ENCODE peak calls at places on chromosomes 13 and 19, in five cellular contexts. J, K, G, H and Y are unnamed samples.

GRCh38 chr13:25469179-25469545 is 97.4 kb downstream of the ATP8A2 start:
- DNase-seq in J (no peak), K (no peak), G (no peak), H (no peak), Y (no peak)

GRCh38 chr19:42132851-42133528 is 744 bp upstream of the POU2F2 start:
- DNase-seq in J (peak), K (peak), G (peak), H (peak), Y (no peak)

GRCh38 chr19:16566161-16566560 is 6.1 kb downstream of the SLC35E1 start:
- DNase-seq in J (no peak), K (no peak), G (peak), H (peak), Y (peak)

GRCh38 chr19:4043966-4044365 is 22.7 kb downstream of the ZBTB7A start:
- DNase-seq in J (no peak), K (no peak), G (no peak), H (no peak), Y (no peak)

GRCh38 chr13:25571237-25571636 is 199.5 kb downstream of the ATP8A2 start:
- DNase-seq in J (no peak), K (no peak), G (no peak), H (no peak), Y (no peak)

GRCh38 chr13:111948811-111949210 is 118.1 kb upstream of the SOX1 start:
- DNase-seq in J (no peak), K (no peak), G (no peak), H (no peak), Y (no peak)

GRCh38 chr13:50115695-50116094 is 100.5 kb downstream of the KCNRG start:
- DNase-seq in J (no peak), K (no peak), G (no peak), H (no peak), Y (no peak)

GRCh38 chr13:29589967-29590366 is 5.5 kb downstream of the SLC7A1 start:
- DNase-seq in J (no peak), K (no peak), G (no peak), H (no peak), Y (no peak)

GRCh38 chr13:98447881-98448641 is 128.8 kb downstream of the STK24 start:
- DNase-seq in J (peak), K (peak), G (peak), H (peak), Y (no peak)

GRCh38 chr19:5313307-5313706 is 27.3 kb downstream of the PTPRS start:
- DNase-seq in J (no peak), K (no peak), G (peak), H (peak), Y (no peak)

GRCh38 chr13:43232866-43233265 is 209.5 kb downstream of the DNAJC15 start:
- DNase-seq in J (no peak), K (peak), G (peak), H (no peak), Y (peak)

GRCh38 chr19:50232600-50232999 is 29.2 kb downstream of the MYH14 start:
- DNase-seq in J (no peak), K (no peak), G (no peak), H (no peak), Y (no peak)

GRCh38 chr13:106570354-106570822 is 2.5 kb upstream of the ARGLU1 start:
- DNase-seq in J (no peak), K (peak), G (peak), H (peak), Y (peak)

GRCh38 chr13:91406619-91407018 is 8.2 kb downstream of the GPC5 start:
- DNase-seq in J (no peak), K (peak), G (peak), H (peak), Y (no peak)

GRCh38 chr13:91292630-91293221 is 54.8 kb upstream of the MIR17HG start:
- DNase-seq in J (no peak), K (no peak), G (no peak), H (no peak), Y (no peak)

GRCh38 chr19:7919681-7920519 is at the start of gene SNAPC2:
- DNase-seq in J (peak), K (peak), G (peak), H (peak), Y (peak)